ENCODE peak calls at places on chromosome 9, in seven cellular contexts. One of them, this sample, is unnamed.

GRCh38 chr9:4097490-4097889 is 202.4 kb downstream of the GLIS3 start:
- DNase-seq in tibial nerve: no peak
- DNase-seq in breast epithelium: no peak
- DNase-seq in HFF-Myc: no peak
- DNase-seq in CD4-positive, alpha-beta memory T cell: no peak
- DNase-seq in body of pancreas: no peak
- DNase-seq in A549: no peak
- DNase-seq in this sample: no peak

GRCh38 chr9:79621916-79622575 is 50.3 kb downstream of the TLE4 start:
- DNase-seq in tibial nerve: no peak
- DNase-seq in breast epithelium: no peak
- DNase-seq in CD4-positive, alpha-beta memory T cell: no peak
- DNase-seq in A549: no peak
- DNase-seq in body of pancreas: no peak
- DNase-seq in HFF-Myc: no peak
- DNase-seq in this sample: no peak

GRCh38 chr9:16367605-16368424 is 502.7 kb downstream of the BNC2 start:
- DNase-seq in tibial nerve: no peak
- DNase-seq in body of pancreas: no peak
- DNase-seq in CD4-positive, alpha-beta memory T cell: no peak
- DNase-seq in breast epithelium: no peak
- DNase-seq in HFF-Myc: peak; percentile 36
- DNase-seq in A549: no peak
- DNase-seq in this sample: no peak

GRCh38 chr9:34097865-34098264 is 28.6 kb downstream of the DCAF12 start:
- DNase-seq in tibial nerve: no peak
- DNase-seq in body of pancreas: no peak
- DNase-seq in breast epithelium: no peak
- DNase-seq in CD4-positive, alpha-beta memory T cell: no peak
- DNase-seq in HFF-Myc: no peak
- DNase-seq in A549: no peak
- DNase-seq in this sample: no peak

GRCh38 chr9:91502913-91503649 is 79.4 kb upstream of the NFIL3 start:
- DNase-seq in CD4-positive, alpha-beta memory T cell: no peak
- DNase-seq in breast epithelium: no peak
- DNase-seq in tibial nerve: no peak
- DNase-seq in body of pancreas: no peak
- DNase-seq in A549: no peak
- DNase-seq in HFF-Myc: no peak
- DNase-seq in this sample: no peak

GRCh38 chr9:134605351-134605968 is 36.1 kb upstream of the COL5A1 start:
- DNase-seq in CD4-positive, alpha-beta memory T cell: no peak
- DNase-seq in breast epithelium: no peak
- DNase-seq in A549: no peak
- DNase-seq in HFF-Myc: no peak
- DNase-seq in tibial nerve: peak; percentile 3
- DNase-seq in body of pancreas: no peak
- DNase-seq in this sample: no peak

GRCh38 chr9:131992906-131993657 is 86.6 kb downstream of the MED27 start:
- DNase-seq in A549: no peak
- DNase-seq in breast epithelium: no peak
- DNase-seq in body of pancreas: no peak
- DNase-seq in tibial nerve: no peak
- DNase-seq in HFF-Myc: no peak
- DNase-seq in CD4-positive, alpha-beta memory T cell: no peak
- DNase-seq in this sample: no peak

GRCh38 chr9:84343111-84343521 is 2.6 kb upstream of the SLC28A3 start:
- DNase-seq in HFF-Myc: no peak
- DNase-seq in breast epithelium: no peak
- DNase-seq in CD4-positive, alpha-beta memory T cell: no peak
- DNase-seq in body of pancreas: no peak
- DNase-seq in tibial nerve: no peak
- DNase-seq in A549: no peak
- DNase-seq in this sample: no peak

GRCh38 chr9:107650321-107650720 is 160.8 kb upstream of the KLF4 start:
- DNase-seq in HFF-Myc: no peak
- DNase-seq in breast epithelium: no peak
- DNase-seq in CD4-positive, alpha-beta memory T cell: no peak
- DNase-seq in A549: no peak
- DNase-seq in body of pancreas: no peak
- DNase-seq in tibial nerve: no peak
- DNase-seq in this sample: no peak

GRCh38 chr9:105053209-105053652 is 125.3 kb upstream of the ABCA1 start:
- DNase-seq in HFF-Myc: no peak
- DNase-seq in CD4-positive, alpha-beta memory T cell: no peak
- DNase-seq in breast epithelium: no peak
- DNase-seq in body of pancreas: peak; percentile 72
- DNase-seq in A549: no peak
- DNase-seq in tibial nerve: peak; percentile 16
- DNase-seq in this sample: no peak

GRCh38 chr9:77440057-77440456 is 208.1 kb downstream of the GNA14 start:
- DNase-seq in A549: no peak
- DNase-seq in HFF-Myc: peak; percentile 74
- DNase-seq in body of pancreas: peak; percentile 75
- DNase-seq in tibial nerve: no peak
- DNase-seq in breast epithelium: no peak
- DNase-seq in CD4-positive, alpha-beta memory T cell: no peak
- DNase-seq in this sample: no peak

GRCh38 chr9:75378036-75378435 is 289.7 kb downstream of the OSTF1 start:
- DNase-seq in breast epithelium: no peak
- DNase-seq in A549: no peak
- DNase-seq in tibial nerve: peak; percentile 37
- DNase-seq in body of pancreas: peak; percentile 62
- DNase-seq in CD4-positive, alpha-beta memory T cell: no peak
- DNase-seq in HFF-Myc: no peak
- DNase-seq in this sample: no peak

GRCh38 chr9:31251386-31251785 is 1133.1 kb upstream of the ACO1 start:
- DNase-seq in body of pancreas: no peak
- DNase-seq in HFF-Myc: no peak
- DNase-seq in breast epithelium: no peak
- DNase-seq in CD4-positive, alpha-beta memory T cell: no peak
- DNase-seq in tibial nerve: no peak
- DNase-seq in A549: no peak
- DNase-seq in this sample: no peak

GRCh38 chr9:8674550-8674949 is 875.0 kb upstream of the DMAC1 start:
- DNase-seq in A549: no peak
- DNase-seq in HFF-Myc: no peak
- DNase-seq in CD4-positive, alpha-beta memory T cell: no peak
- DNase-seq in breast epithelium: no peak
- DNase-seq in tibial nerve: no peak
- DNase-seq in body of pancreas: no peak
- DNase-seq in this sample: no peak

GRCh38 chr9:76373173-76373771 is 21.0 kb downstream of the RFK start:
- DNase-seq in tibial nerve: peak; percentile 61
- DNase-seq in HFF-Myc: peak; percentile 59
- DNase-seq in body of pancreas: peak; percentile 95
- DNase-seq in CD4-positive, alpha-beta memory T cell: no peak
- DNase-seq in A549: peak; percentile 55
- DNase-seq in breast epithelium: no peak
- DNase-seq in this sample: no peak

GRCh38 chr9:10274983-10275382 is 337.8 kb downstream of the PTPRD start:
- DNase-seq in A549: no peak
- DNase-seq in HFF-Myc: no peak
- DNase-seq in tibial nerve: no peak
- DNase-seq in breast epithelium: no peak
- DNase-seq in body of pancreas: no peak
- DNase-seq in CD4-positive, alpha-beta memory T cell: no peak
- DNase-seq in this sample: no peak

GRCh38 chr9:130041648-130042405 is 1.2 kb downstream of the FNBP1 start:
- DNase-seq in HFF-Myc: no peak
- DNase-seq in body of pancreas: no peak
- DNase-seq in tibial nerve: peak; percentile 19
- DNase-seq in CD4-positive, alpha-beta memory T cell: no peak
- DNase-seq in breast epithelium: no peak
- DNase-seq in A549: no peak
- DNase-seq in this sample: no peak

GRCh38 chr9:130040901-130041647 is 1.9 kb downstream of the FNBP1 start:
- DNase-seq in A549: no peak
- DNase-seq in body of pancreas: no peak
- DNase-seq in tibial nerve: no peak
- DNase-seq in breast epithelium: no peak
- DNase-seq in CD4-positive, alpha-beta memory T cell: no peak
- DNase-seq in HFF-Myc: no peak
- DNase-seq in this sample: no peak

GRCh38 chr9:130042406-130042930 is 521 bp downstream of the FNBP1 start:
- DNase-seq in breast epithelium: no peak
- DNase-seq in A549: peak; percentile 39
- DNase-seq in tibial nerve: no peak
- DNase-seq in body of pancreas: peak; percentile 15
- DNase-seq in HFF-Myc: no peak
- DNase-seq in CD4-positive, alpha-beta memory T cell: no peak
- DNase-seq in this sample: no peak

GRCh38 chr9:130042931-130043653 is at the start of gene FNBP1:
- DNase-seq in body of pancreas: peak; percentile 78
- DNase-seq in breast epithelium: peak; percentile 48
- DNase-seq in A549: peak; percentile 83
- DNase-seq in HFF-Myc: no peak
- DNase-seq in CD4-positive, alpha-beta memory T cell: peak; percentile 88
- DNase-seq in tibial nerve: peak; percentile 70
- DNase-seq in this sample: no peak

DNA sequence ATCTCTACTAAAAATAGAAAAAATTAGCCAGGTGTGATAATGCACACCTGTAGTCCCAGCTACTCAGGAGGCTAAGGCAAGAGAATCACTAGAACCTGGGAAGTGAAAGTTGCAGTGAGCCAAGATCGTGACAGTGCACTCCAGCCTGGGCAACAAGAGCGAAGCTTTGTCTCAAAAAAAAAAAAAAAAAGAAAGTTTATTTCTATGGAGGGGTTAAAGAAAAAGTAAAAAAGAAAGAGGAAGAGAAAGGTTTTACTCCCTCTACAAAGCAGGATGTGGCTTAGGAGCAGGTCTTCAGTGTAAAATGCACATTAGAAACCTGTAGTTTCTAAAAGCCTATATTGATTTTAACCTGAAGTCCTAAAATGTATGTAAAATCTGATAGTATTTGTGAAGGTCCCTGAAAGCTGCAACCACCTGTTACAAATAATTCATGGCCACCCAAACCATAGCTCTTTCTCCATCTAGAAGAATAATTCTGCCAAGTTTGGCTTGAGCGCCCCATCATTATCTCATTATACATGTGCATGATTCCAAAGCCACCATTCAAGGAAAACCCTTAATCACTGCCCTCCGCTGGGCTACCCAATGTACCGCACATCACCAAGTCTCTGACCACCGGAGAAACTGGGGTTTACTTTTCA is 3.4 kb downstream of the FNBP1 start:
- DNase-seq in CD4-positive, alpha-beta memory T cell: no peak
- DNase-seq in breast epithelium: no peak
- DNase-seq in body of pancreas: no peak
- DNase-seq in tibial nerve: no peak
- DNase-seq in A549: no peak
- DNase-seq in HFF-Myc: no peak
- DNase-seq in this sample: no peak
- H3K4me3 ChIP-seq in CD4-positive, alpha-beta memory T cell: peak overlapping the region; percentile 48
- H3K4me3 ChIP-seq in breast epithelium: peak overlapping the region; percentile 7
- H3K4me3 ChIP-seq in body of pancreas: no peak overlapping the region
- H3K4me3 ChIP-seq in tibial nerve: no peak overlapping the region
- H3K4me3 ChIP-seq in A549: no peak overlapping the region
- H3K4me3 ChIP-seq in HFF-Myc: no peak overlapping the region
- H3K4me3 ChIP-seq in this sample: peak overlapping the region; percentile 100

DNA sequence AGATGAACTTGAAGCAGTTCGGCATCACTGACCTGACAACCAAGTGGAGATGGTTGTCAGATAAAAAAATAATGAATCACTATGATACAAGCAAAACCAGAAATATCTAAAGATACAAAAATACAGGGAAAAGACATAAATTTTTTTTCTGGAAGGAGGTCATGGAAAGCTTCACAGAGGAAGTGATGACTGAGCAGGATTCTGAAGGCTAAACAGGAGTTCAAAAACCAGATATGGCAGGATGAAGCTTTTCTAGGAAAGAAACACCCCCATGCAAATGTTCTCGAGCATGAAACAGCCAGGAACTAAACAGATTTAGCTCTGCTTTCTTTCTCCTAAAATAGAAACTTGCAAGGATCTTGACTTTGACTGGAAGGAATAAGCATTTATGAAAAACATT is 60.7 kb upstream of the IFNE start:
- DNase-seq in tibial nerve: no peak
- DNase-seq in A549: no peak
- DNase-seq in CD4-positive, alpha-beta memory T cell: no peak
- DNase-seq in breast epithelium: no peak
- DNase-seq in HFF-Myc: no peak
- DNase-seq in body of pancreas: no peak
- DNase-seq in this sample: no peak
- H3K4me3 ChIP-seq in tibial nerve: no peak overlapping the region
- H3K4me3 ChIP-seq in A549: no peak overlapping the region
- H3K4me3 ChIP-seq in CD4-positive, alpha-beta memory T cell: no peak overlapping the region
- H3K4me3 ChIP-seq in breast epithelium: no peak overlapping the region
- H3K4me3 ChIP-seq in HFF-Myc: no peak overlapping the region
- H3K4me3 ChIP-seq in body of pancreas: no peak overlapping the region
- H3K4me3 ChIP-seq in this sample: no peak overlapping the region

DNA sequence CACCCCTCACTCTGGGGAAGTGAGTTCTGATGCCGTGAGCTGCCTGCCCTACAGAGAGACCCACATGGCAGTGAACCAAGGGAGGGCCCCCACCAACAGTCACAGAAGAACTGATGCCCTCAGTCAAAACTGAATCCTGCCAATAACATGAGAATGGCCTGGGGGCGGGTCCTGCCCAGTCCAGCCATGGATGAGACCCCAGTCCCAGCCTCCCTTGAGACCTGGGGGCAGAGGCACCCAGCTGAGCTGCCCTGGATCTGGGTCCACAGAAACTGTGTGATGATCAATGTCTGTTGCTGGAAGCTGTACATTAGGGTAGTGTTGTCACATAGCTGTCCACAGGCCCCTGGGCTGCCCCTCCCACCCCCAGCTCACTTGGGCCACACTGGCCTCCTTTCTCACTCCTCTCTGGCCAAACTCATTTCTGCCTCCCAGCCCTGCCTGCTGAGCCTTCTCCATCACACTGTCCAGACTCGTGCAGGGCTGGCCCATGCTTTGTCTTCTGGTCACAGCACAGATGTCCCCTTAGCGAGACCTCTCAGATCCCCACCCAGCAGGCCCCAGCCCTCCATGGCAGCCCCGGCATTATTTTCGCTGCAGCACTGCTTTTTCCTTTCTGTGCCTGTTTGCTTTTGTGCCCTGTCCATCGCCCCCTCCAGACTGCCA is 16.8 kb downstream of the GBGT1 start:
- DNase-seq in body of pancreas: no peak
- DNase-seq in A549: no peak
- DNase-seq in CD4-positive, alpha-beta memory T cell: no peak
- DNase-seq in breast epithelium: no peak
- DNase-seq in tibial nerve: no peak
- DNase-seq in HFF-Myc: no peak
- DNase-seq in this sample: no peak
- H3K4me3 ChIP-seq in body of pancreas: no peak overlapping the region
- H3K4me3 ChIP-seq in A549: no peak overlapping the region
- H3K4me3 ChIP-seq in CD4-positive, alpha-beta memory T cell: no peak overlapping the region
- H3K4me3 ChIP-seq in breast epithelium: peak overlapping the region; percentile 91
- H3K4me3 ChIP-seq in tibial nerve: no peak overlapping the region
- H3K4me3 ChIP-seq in HFF-Myc: peak overlapping the region; percentile 90
- H3K4me3 ChIP-seq in this sample: peak overlapping the region; percentile 91

DNA sequence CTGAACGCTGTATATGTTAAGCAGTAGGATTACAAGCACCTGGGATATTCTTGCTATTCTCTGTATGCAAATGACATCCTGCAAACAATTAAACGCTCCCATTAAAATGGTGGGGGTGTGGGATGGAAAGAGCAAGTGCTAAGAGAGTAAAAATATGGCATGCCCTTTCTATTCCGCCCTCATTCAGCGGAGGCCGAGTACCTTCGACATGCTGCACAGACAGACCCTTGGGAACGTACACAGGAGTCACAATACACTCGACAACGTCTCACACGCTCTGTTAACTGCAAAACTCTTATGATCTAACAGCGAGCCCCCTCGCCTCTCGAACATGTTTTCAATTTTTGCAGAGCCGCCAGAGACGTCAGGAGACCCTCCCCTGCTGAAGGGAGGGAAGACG is 322.2 kb downstream of the CEMIP2 start:
- DNase-seq in tibial nerve: no peak
- DNase-seq in breast epithelium: no peak
- DNase-seq in body of pancreas: no peak
- DNase-seq in CD4-positive, alpha-beta memory T cell: no peak
- DNase-seq in HFF-Myc: no peak
- DNase-seq in A549: no peak
- DNase-seq in this sample: no peak
- H3K4me3 ChIP-seq in tibial nerve: no peak overlapping the region
- H3K4me3 ChIP-seq in breast epithelium: peak overlapping the region; percentile 67
- H3K4me3 ChIP-seq in body of pancreas: peak overlapping the region; percentile 16
- H3K4me3 ChIP-seq in CD4-positive, alpha-beta memory T cell: no peak overlapping the region
- H3K4me3 ChIP-seq in HFF-Myc: peak overlapping the region; percentile 33
- H3K4me3 ChIP-seq in A549: peak overlapping the region; percentile 52
- H3K4me3 ChIP-seq in this sample: no peak overlapping the region